ENCODE peak calls at places on chromosomes 3 and 15, in eight cellular contexts. One of them, this sample, is unnamed.

GRCh38 chr15:69939513-69940440 is 157.9 kb downstream of the TLE3 start:
- DNase-seq in globus pallidus: peak
- DNase-seq in WTC11: peak
- DNase-seq in HFFc6: no peak
- DNase-seq in H9: peak
- DNase-seq in left cardiac atrium: no peak
- DNase-seq in A673: no peak
- DNase-seq in cardiac muscle cell: peak
- DNase-seq in this sample: no peak

GRCh38 chr3:195030791-195031321 is 240.1 kb downstream of the XXYLT1 start:
- DNase-seq in globus pallidus: no peak
- DNase-seq in WTC11: no peak
- DNase-seq in HFFc6: no peak
- DNase-seq in H9: no peak
- DNase-seq in left cardiac atrium: peak
- DNase-seq in A673: peak
- DNase-seq in cardiac muscle cell: no peak
- DNase-seq in this sample: peak

GRCh38 chr3:176839447-176839846 is 357.8 kb downstream of the TBL1XR1 start:
- DNase-seq in globus pallidus: no peak
- DNase-seq in WTC11: no peak
- DNase-seq in HFFc6: no peak
- DNase-seq in H9: no peak
- DNase-seq in left cardiac atrium: no peak
- DNase-seq in A673: peak
- DNase-seq in cardiac muscle cell: no peak
- DNase-seq in this sample: no peak

GRCh38 chr3:191234216-191234615 is 35.2 kb downstream of the OSTN start:
- DNase-seq in globus pallidus: no peak
- DNase-seq in WTC11: no peak
- DNase-seq in HFFc6: no peak
- DNase-seq in H9: no peak
- DNase-seq in left cardiac atrium: no peak
- DNase-seq in A673: no peak
- DNase-seq in cardiac muscle cell: no peak
- DNase-seq in this sample: no peak

GRCh38 chr3:126661965-126662364 is 7.0 kb upstream of the TXNRD3 start:
- DNase-seq in globus pallidus: no peak
- DNase-seq in WTC11: no peak
- DNase-seq in HFFc6: no peak
- DNase-seq in H9: no peak
- DNase-seq in left cardiac atrium: no peak
- DNase-seq in A673: no peak
- DNase-seq in cardiac muscle cell: no peak
- DNase-seq in this sample: no peak

GRCh38 chr15:31409196-31409595 is 82.6 kb downstream of the KLF13 start:
- DNase-seq in globus pallidus: no peak
- DNase-seq in WTC11: no peak
- DNase-seq in HFFc6: no peak
- DNase-seq in H9: no peak
- DNase-seq in left cardiac atrium: no peak
- DNase-seq in A673: no peak
- DNase-seq in cardiac muscle cell: no peak
- DNase-seq in this sample: no peak

GRCh38 chr3:106945435-106945834 is 431.8 kb upstream of the CCDC54 start:
- DNase-seq in globus pallidus: no peak
- DNase-seq in WTC11: no peak
- DNase-seq in HFFc6: peak
- DNase-seq in H9: no peak
- DNase-seq in left cardiac atrium: no peak
- DNase-seq in A673: peak
- DNase-seq in cardiac muscle cell: no peak
- DNase-seq in this sample: no peak

GRCh38 chr15:60651734-60652141 is 172.8 kb upstream of the ICE2 start:
- DNase-seq in globus pallidus: no peak
- DNase-seq in WTC11: no peak
- DNase-seq in HFFc6: no peak
- DNase-seq in H9: no peak
- DNase-seq in left cardiac atrium: no peak
- DNase-seq in A673: no peak
- DNase-seq in cardiac muscle cell: peak
- DNase-seq in this sample: no peak

GRCh38 chr3:175346573-175347356 is 487.6 kb downstream of the NAALADL2 start:
- DNase-seq in globus pallidus: peak
- DNase-seq in WTC11: no peak
- DNase-seq in HFFc6: peak
- DNase-seq in H9: no peak
- DNase-seq in left cardiac atrium: peak
- DNase-seq in A673: peak
- DNase-seq in cardiac muscle cell: no peak
- DNase-seq in this sample: peak

GRCh38 chr15:41691471-41691870 is 31.3 kb downstream of the MGA start:
- DNase-seq in globus pallidus: no peak
- DNase-seq in WTC11: no peak
- DNase-seq in HFFc6: no peak
- DNase-seq in H9: no peak
- DNase-seq in left cardiac atrium: no peak
- DNase-seq in A673: no peak
- DNase-seq in cardiac muscle cell: no peak
- DNase-seq in this sample: no peak

GRCh38 chr3:56725175-56725574 is 42.1 kb upstream of the TASOR start:
- DNase-seq in globus pallidus: no peak
- DNase-seq in WTC11: no peak
- DNase-seq in HFFc6: no peak
- DNase-seq in H9: no peak
- DNase-seq in left cardiac atrium: no peak
- DNase-seq in A673: no peak
- DNase-seq in cardiac muscle cell: no peak
- DNase-seq in this sample: no peak

GRCh38 chr3:178291971-178292370 is 244.3 kb upstream of the KCNMB2 start:
- DNase-seq in globus pallidus: no peak
- DNase-seq in WTC11: no peak
- DNase-seq in HFFc6: no peak
- DNase-seq in H9: no peak
- DNase-seq in left cardiac atrium: no peak
- DNase-seq in A673: no peak
- DNase-seq in cardiac muscle cell: no peak
- DNase-seq in this sample: no peak

GRCh38 chr3:47028667-47029066 is 49.2 kb downstream of the NBEAL2 start:
- DNase-seq in globus pallidus: no peak
- DNase-seq in WTC11: no peak
- DNase-seq in HFFc6: no peak
- DNase-seq in H9: no peak
- DNase-seq in left cardiac atrium: no peak
- DNase-seq in A673: no peak
- DNase-seq in cardiac muscle cell: no peak
- DNase-seq in this sample: no peak

GRCh38 chr3:152281032-152281713 is 12.4 kb downstream of the MBNL1 start:
- DNase-seq in globus pallidus: no peak
- DNase-seq in WTC11: no peak
- DNase-seq in HFFc6: no peak
- DNase-seq in H9: no peak
- DNase-seq in left cardiac atrium: no peak
- DNase-seq in A673: no peak
- DNase-seq in cardiac muscle cell: no peak
- DNase-seq in this sample: no peak

GRCh38 chr15:52369030-52369429 is 73.4 kb upstream of the MYO5C start:
- DNase-seq in globus pallidus: no peak
- DNase-seq in WTC11: no peak
- DNase-seq in HFFc6: no peak
- DNase-seq in H9: no peak
- DNase-seq in left cardiac atrium: no peak
- DNase-seq in A673: no peak
- DNase-seq in cardiac muscle cell: no peak
- DNase-seq in this sample: no peak

GRCh38 chr3:56860351-56860750 is 58.6 kb upstream of the ARHGEF3 start:
- DNase-seq in globus pallidus: no peak
- DNase-seq in WTC11: no peak
- DNase-seq in HFFc6: no peak
- DNase-seq in H9: no peak
- DNase-seq in left cardiac atrium: no peak
- DNase-seq in A673: no peak
- DNase-seq in cardiac muscle cell: no peak
- DNase-seq in this sample: no peak